ENCODE peak calls at places on chromosomes 11 and 22, in six cellular contexts. G is IMR-90, M is thyroid gland, U is HCT116, D is stomach, Y is lower leg skin. E is an unnamed sample.

GRCh38 chr11:125944350-125945010 is 1.4 kb upstream of the VSIG10L2 start:
- DNase-seq in G (no peak), M (no peak), U (no peak), D (peak; percentile 15), Y (no peak), E (no peak)

GRCh38 chr11:75204685-75205667 is 35.6 kb upstream of the TPBGL start:
- DNase-seq in G (peak; percentile 77), M (peak; percentile 94), U (peak; percentile 64), D (peak; percentile 94), Y (peak; percentile 74), E (peak; percentile 59)

GRCh38 chr11:19393941-19394340 is 153.2 kb upstream of the E2F8 start:
- DNase-seq in G (peak; percentile 83), M (peak; percentile 24), U (no peak), D (no peak), Y (no peak), E (no peak)

GRCh38 chr11:11569936-11570491 is 51.8 kb downstream of the GALNT18 start:
- DNase-seq in G (no peak), M (peak; percentile 77), U (no peak), D (peak; percentile 48), Y (peak; percentile 65), E (peak; percentile 42)

GRCh38 chr11:121237686-121238658 is 54.6 kb upstream of the SC5D start:
- DNase-seq in G (peak; percentile 62), M (no peak), U (no peak), D (no peak), Y (no peak), E (peak; percentile 87)

GRCh38 chr22:38796262-38796957 is 2.5 kb upstream of the DNAL4 start:
- DNase-seq in G (no peak), M (no peak), U (no peak), D (no peak), Y (no peak), E (no peak)

GRCh38 chr11:117179048-117179999 is 781 bp downstream of the SIDT2 start:
- DNase-seq in G (no peak), M (peak; percentile 52), U (no peak), D (peak; percentile 51), Y (no peak), E (no peak)

GRCh38 chr11:114243461-114244372 is 52.5 kb upstream of the NNMT start:
- DNase-seq in G (no peak), M (no peak), U (no peak), D (no peak), Y (no peak), E (no peak)

GRCh38 chr11:75673977-75674582 is 5.2 kb upstream of the MAP6 start:
- DNase-seq in G (peak; percentile 56), M (peak; percentile 8), U (peak; percentile 43), D (no peak), Y (no peak), E (no peak)

GRCh38 chr11:59754494-59754858 is 700 bp upstream of the STX3 start:
- DNase-seq in G (peak; percentile 3), M (peak; percentile 24), U (no peak), D (no peak), Y (peak; percentile 17), E (peak; percentile 7)

GRCh38 chr11:78790784-78791183 is 216.1 kb upstream of the NARS2 start:
- DNase-seq in G (no peak), M (peak; percentile 87), U (no peak), D (no peak), Y (no peak), E (no peak)

DNA sequence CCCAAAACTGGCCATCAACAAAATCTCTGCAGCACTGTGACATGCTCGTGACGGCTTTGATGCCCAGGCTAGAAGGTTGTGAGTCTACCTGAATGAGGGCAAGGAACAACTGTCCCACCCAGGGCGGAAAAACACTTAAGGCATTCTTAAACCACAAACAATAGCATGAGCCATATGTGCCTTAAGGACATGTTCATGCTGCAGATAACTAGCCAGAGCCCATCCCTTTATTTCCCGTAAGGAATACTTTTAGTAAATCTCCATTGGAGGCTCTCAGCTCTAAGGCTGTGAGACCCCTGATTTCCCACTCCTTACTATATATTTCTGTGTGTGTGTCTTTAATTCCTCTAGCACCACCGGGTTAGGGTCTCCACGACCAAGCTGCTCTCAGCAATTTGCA is 3.4 kb downstream of the CHORDC1 start:
- DNase-seq in G (no peak), M (no peak), U (no peak), D (no peak), Y (no peak), E (no peak)
- H3K4me3 ChIP-seq in G (no peak overlapping the region), M (no peak overlapping the region), U (no peak overlapping the region), D (no peak overlapping the region), Y (no peak overlapping the region), E (no peak overlapping the region)

DNA sequence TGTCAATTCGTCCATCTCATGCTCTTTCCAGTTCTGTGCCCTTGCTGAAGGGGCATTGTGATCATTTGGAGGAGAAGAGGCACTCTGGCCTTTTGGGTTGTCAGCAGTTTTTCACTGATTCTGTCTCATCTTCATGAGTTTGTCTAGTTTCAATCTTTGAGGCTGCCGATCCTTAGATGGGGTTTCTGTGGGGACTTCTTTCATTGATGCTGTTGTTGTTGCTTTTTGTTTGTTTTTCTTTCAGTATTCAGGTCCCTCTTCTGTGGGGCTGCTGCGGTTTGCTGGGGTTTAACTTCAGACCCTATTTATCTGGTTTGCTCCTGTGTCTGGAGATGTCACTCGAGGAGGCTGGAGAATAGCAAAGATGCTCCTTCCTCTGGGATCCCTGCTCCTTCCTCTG is 224.3 kb downstream of the JRKL start:
- DNase-seq in G (no peak), M (no peak), U (no peak), D (no peak), Y (no peak), E (no peak)
- TF ChIP-seq POLR2A in G (no peak), M (no peak), U (no peak), D (no peak), Y (no peak), E (no peak)

DNA sequence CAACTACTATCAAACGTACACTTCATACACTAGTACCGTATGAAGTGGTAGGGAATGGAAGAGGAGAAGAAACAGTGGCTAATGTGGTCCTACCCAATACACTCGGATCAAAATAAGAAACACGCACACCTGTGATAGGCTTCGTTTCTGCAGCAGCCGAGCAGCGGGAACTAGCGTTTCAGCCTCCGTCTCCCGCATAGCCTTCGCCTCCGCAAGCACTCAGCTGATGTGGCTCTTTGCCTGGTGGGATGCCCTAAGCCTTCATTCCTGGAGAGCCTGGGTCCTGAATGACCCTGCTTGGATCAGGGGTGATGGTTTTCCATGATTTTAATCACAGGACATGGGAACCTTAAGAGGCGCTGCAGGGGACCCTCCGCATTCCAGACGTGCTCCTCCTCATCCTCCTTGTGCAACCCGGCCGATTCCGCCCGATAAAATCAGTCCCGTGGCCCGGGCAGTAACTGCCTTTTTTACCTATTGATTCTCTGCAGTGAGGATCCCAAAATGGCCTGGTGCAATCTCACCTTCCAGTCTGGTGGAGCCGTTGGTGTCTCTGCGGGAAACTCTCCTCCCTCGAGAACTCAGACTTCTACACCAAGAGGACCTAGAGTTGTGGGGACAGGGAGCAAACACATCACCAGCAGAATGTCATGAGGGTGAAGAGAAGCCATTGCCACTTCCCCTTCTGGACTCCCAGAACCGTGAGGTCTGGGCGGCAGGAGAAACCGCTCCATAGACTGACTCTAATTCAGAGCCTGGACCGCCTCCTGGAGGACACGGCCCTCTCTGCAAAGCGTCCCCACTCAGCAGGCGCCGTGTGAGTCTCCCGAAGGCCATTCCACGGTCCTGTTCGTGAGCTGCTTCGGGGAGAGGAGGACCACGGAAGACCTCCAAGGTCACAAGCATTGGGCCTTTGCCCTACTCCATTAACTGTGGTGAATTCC is 8.1 kb downstream of the C11orf21 start:
- DNase-seq in G (no peak), M (no peak), U (no peak), D (peak; percentile 25), Y (no peak), E (no peak)
- TF ChIP-seq CTCF in G (no peak), M (no peak), U (no peak), D (no peak), Y (no peak), E (no peak)

GRCh38 chr11:72239849-72240460 is 4.0 kb downstream of the PHOX2A start:
- DNase-seq in G (no peak), M (peak; percentile 80), U (no peak), D (peak; percentile 74), Y (no peak), E (peak; percentile 47)
- H3K4me3 ChIP-seq in G (no peak overlapping the region), M (no peak overlapping the region), U (no peak overlapping the region), D (peak overlapping the region; percentile 37), Y (no peak overlapping the region), E (peak overlapping the region; percentile 22)

GRCh38 chr11:69313992-69314391 is 20.0 kb downstream of the MYEOV start:
- DNase-seq in G (no peak), M (no peak), U (no peak), D (no peak), Y (no peak), E (no peak)

GRCh38 chr11:69316941-69317340 is 23.0 kb downstream of the MYEOV start:
- DNase-seq in G (no peak), M (no peak), U (no peak), D (no peak), Y (no peak), E (no peak)

GRCh38 chr11:69311767-69312385 is 17.9 kb downstream of the MYEOV start:
- DNase-seq in G (no peak), M (no peak), U (no peak), D (no peak), Y (no peak), E (no peak)

GRCh38 chr11:69312418-69313399 is 18.8 kb downstream of the MYEOV start:
- DNase-seq in G (no peak), M (peak; percentile 10), U (no peak), D (no peak), Y (no peak), E (no peak)

GRCh38 chr11:69314555-69314954 is 20.6 kb downstream of the MYEOV start:
- DNase-seq in G (no peak), M (no peak), U (no peak), D (no peak), Y (no peak), E (no peak)
- TF ChIP-seq POLR2A in G (no peak), M (no peak), U (no peak), D (no peak), Y (no peak), E (no peak)

DNA sequence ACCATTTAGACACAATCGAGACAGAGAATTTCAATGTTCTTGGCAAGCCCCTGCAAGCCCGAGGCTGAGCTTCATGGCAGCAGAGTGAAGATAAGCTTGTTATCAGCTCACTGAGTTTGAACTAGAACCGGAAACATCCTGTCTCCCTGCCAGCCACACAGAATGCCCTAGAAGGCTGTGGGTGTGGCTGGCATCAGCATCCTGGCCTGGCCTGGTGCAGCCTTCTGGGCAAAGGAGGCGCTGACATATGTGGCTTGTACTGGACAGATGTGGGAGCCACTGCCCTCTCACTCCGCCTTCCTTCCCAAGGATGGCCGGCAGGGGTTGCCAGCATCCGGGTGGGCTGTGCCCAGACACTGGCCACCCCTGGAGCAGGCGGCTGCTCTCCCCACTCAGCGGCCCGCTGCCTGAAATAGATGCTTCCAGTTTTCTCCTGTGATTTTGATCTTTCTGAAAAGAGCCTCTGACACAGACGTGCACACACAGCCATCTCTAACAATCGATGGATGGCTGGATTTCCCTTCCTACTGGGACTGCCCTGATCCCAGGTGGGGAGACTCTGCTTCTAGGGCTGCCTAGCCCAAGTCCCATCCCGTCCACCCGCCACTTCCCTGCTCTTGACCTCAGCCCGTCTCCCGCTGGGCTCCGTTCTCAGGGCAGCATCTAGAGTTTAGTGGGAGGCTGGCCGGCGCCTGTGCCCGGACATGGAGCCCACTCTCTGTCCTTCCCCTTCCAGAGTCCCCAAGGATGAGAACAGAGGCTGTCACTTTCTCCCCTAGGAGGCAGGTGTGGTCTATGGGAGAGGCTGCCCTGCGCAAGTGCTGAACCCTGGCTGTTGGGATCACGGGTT is 149.7 kb downstream of the CTTN start:
- DNase-seq in G (no peak), M (peak; percentile 21), U (no peak), D (peak; percentile 48), Y (no peak), E (no peak)
- TF ChIP-seq CTCF in G (no peak), M (no peak), U (no peak), D (no peak), Y (no peak), E (no peak)